ENCODE peak calls at places on chromosomes 13 and 19, in four cellular contexts. V is endothelial cell of umbilical vein, W is K562, C is GM12878. Q is an unnamed sample.

GRCh38 chr19:32881766-32882165 is 12.2 kb upstream of the SLC7A9 start:
- DNase-seq in V (no peak), W (no peak), C (no peak), Q (no peak)

GRCh38 chr13:110794209-110794608 is 80.7 kb downstream of the ING1 start:
- DNase-seq in V (no peak), W (no peak), C (no peak), Q (no peak)

GRCh38 chr13:20848203-20848602 is 54.3 kb downstream of the XPO4 start:
- DNase-seq in V (no peak), W (no peak), C (no peak), Q (no peak)

GRCh38 chr13:78709028-78709427 is 50.1 kb upstream of the OBI1 start:
- DNase-seq in V (peak), W (no peak), C (no peak), Q (no peak)

GRCh38 chr13:88744289-88744688 is 1073.1 kb downstream of the SLITRK5 start:
- DNase-seq in V (no peak), W (no peak), C (no peak), Q (no peak)

GRCh38 chr19:6076291-6076665 is 34.0 kb downstream of the RFX2 start:
- DNase-seq in V (no peak), W (no peak), C (no peak), Q (no peak)

GRCh38 chr13:71760226-71760591 is 106.8 kb downstream of the DACH1 start:
- DNase-seq in V (no peak), W (no peak), C (no peak), Q (no peak)

GRCh38 chr19:49954933-49955332 is 6.0 kb downstream of the SIGLEC11 start:
- DNase-seq in V (no peak), W (no peak), C (no peak), Q (peak)

GRCh38 chr19:18895038-18895827 is 725 bp downstream of the CERS1 start:
- DNase-seq in V (peak), W (peak), C (no peak), Q (no peak)

GRCh38 chr13:79307866-79308298 is 98.2 kb downstream of the RBM26 start:
- DNase-seq in V (no peak), W (no peak), C (no peak), Q (peak)

GRCh38 chr19:48907671-48908070 is 7.6 kb downstream of the NUCB1 start:
- DNase-seq in V (no peak), W (no peak), C (no peak), Q (no peak)

GRCh38 chr13:51913421-51914136 is 51.8 kb downstream of the CCDC70 start:
- DNase-seq in V (no peak), W (no peak), C (no peak), Q (no peak)

GRCh38 chr19:11045536-11045935 is 43.7 kb upstream of the LDLR start:
- DNase-seq in V (no peak), W (no peak), C (no peak), Q (no peak)

GRCh38 chr13:99486996-99487395 is 14.3 kb upstream of the TM9SF2 start:
- DNase-seq in V (no peak), W (no peak), C (no peak), Q (no peak)

GRCh38 chr19:8412783-8413592 is at the start of gene MARCHF2:
- DNase-seq in V (peak), W (peak), C (peak), Q (peak)

GRCh38 chr19:31085125-31085524 is 264.1 kb downstream of the TSHZ3 start:
- DNase-seq in V (no peak), W (no peak), C (no peak), Q (no peak)

GRCh38 chr19:49704888-49705642 is 14.1 kb downstream of the CPT1C start:
- DNase-seq in V (no peak), W (no peak), C (no peak), Q (no peak)

GRCh38 chr19:11581740-11582139 is 4.3 kb upstream of the ACP5 start:
- DNase-seq in V (no peak), W (peak), C (peak), Q (peak)

GRCh38 chr19:55723491-55723890 is 14.7 kb downstream of the NLRP9 start:
- DNase-seq in V (no peak), W (no peak), C (no peak), Q (no peak)

GRCh38 chr19:41744850-41745249 is 10.5 kb upstream of the CEACAM6 start:
- DNase-seq in V (no peak), W (no peak), C (no peak), Q (no peak)

GRCh38 chr19:33402421-33403220 is 29.1 kb downstream of the CEBPG start:
- DNase-seq in V (no peak), W (no peak), C (no peak), Q (no peak)

GRCh38 chr19:18479964-18480723 is 41.7 kb downstream of the ELL start:
- DNase-seq in V (peak), W (no peak), C (no peak), Q (peak)

GRCh38 chr13:95262837-95263381 is 38.3 kb downstream of the ABCC4 start:
- DNase-seq in V (no peak), W (no peak), C (no peak), Q (no peak)

GRCh38 chr19:12623361-12624031 is 12.8 kb downstream of the ZNF791 start:
- DNase-seq in V (no peak), W (no peak), C (no peak), Q (peak)

GRCh38 chr19:12628040-12629022 is 17.6 kb downstream of the ZNF791 start:
- DNase-seq in V (no peak), W (no peak), C (no peak), Q (peak)

GRCh38 chr19:12626958-12627357 is 16.2 kb downstream of the ZNF791 start:
- DNase-seq in V (no peak), W (no peak), C (no peak), Q (no peak)

GRCh38 chr19:12629215-12629614 is 18.5 kb downstream of the ZNF791 start:
- DNase-seq in V (no peak), W (no peak), C (no peak), Q (no peak)
- TF ChIP-seq FOS in V (no peak), W (no peak), C (no peak), Q (no peak)

DNA sequence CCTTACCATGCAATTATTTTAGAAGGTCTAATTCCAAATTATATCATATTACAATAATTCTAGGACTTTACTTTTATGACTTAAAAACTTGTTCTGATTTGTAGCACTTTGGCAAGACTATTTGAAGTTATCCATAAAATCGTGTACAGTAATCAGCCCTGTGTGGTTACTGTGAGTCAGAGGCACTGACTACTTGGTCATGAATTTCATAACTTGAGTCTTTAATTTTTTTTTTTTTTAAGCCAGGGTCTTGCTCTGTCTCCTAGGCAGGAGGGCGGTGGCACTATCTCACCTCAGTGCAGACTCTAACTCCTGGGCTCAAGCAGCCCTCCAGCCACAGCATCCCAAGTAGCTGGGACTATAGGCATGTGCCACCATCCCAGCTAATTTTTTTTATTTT is 1319.2 kb upstream of the SLC10A2 start:
- DNase-seq in V (no peak), W (no peak), C (no peak), Q (peak)
- TF ChIP-seq FOS in V (no peak), W (no peak), C (no peak), Q (no peak)

GRCh38 chr13:41354416-41354815 is 43.3 kb downstream of the NAA16 start:
- DNase-seq in V (no peak), W (no peak), C (no peak), Q (peak)

GRCh38 chr13:41356788-41357187 is 45.7 kb downstream of the NAA16 start:
- DNase-seq in V (peak), W (no peak), C (no peak), Q (no peak)

GRCh38 chr13:41352935-41353801 is 42.1 kb downstream of the NAA16 start:
- DNase-seq in V (peak), W (peak), C (peak), Q (peak)
- TF ChIP-seq FOS in V (no peak), W (no peak), C (no peak), Q (no peak)

DNA sequence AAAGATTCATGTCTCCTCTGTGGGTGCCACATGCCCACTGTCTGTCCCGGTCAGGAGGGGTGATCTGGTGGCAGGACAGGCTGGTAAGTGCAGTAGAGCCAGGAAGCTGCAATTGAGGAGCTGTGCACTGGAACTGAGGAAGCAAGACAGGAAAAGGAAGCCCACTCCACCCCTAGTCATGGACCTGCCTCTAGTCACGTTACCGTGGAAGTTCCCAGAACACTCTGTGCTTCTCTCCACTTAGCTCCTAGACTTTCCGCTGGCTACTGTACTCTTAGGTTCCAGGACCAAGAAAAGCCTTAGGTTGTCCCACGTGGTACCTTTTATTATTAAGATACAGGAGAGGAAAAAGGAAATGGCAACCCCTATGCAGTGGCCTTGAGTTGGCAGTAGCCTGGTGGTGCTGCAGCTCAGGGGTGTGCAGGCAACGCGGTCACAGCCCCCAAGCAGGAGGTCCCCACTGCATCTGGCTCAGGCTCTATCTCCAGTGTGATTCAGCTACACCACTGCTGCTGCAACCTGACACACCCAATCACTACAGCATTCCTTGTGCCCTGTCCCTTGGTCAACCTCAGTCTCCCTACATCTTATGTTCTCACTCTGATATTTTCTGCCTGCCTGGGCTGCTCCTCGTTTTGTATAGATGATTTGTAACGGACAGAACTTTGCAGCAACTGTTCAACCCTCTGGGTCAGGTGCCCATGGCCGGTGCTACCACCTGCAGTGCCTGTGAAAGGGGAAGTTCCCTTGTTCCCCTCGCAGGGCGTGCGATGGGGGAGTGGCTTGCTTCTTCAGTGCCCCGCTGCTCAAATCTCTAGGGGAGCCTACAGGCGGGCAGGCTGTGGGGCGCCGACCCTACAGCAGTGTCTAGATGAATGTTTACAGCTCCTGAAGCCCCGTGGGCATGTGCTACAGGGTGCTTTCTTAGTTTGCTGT is 24.4 kb upstream of the GPR12 start:
- DNase-seq in V (no peak), W (no peak), C (no peak), Q (no peak)
- TF ChIP-seq FOS in V (no peak), W (no peak), C (no peak), Q (no peak)

GRCh38 chr19:718251-719024 is 9.7 kb downstream of the PALM start:
- DNase-seq in V (no peak), W (peak), C (no peak), Q (no peak)
- TF ChIP-seq FOS in V (no peak), W (no peak), C (no peak), Q (no peak)

GRCh38 chr19:40601061-40601973 is at the start of gene LTBP4:
- DNase-seq in V (no peak), W (peak), C (no peak), Q (no peak)
- TF ChIP-seq FOS in V (no peak), W (no peak), C (no peak), Q (no peak)

DNA sequence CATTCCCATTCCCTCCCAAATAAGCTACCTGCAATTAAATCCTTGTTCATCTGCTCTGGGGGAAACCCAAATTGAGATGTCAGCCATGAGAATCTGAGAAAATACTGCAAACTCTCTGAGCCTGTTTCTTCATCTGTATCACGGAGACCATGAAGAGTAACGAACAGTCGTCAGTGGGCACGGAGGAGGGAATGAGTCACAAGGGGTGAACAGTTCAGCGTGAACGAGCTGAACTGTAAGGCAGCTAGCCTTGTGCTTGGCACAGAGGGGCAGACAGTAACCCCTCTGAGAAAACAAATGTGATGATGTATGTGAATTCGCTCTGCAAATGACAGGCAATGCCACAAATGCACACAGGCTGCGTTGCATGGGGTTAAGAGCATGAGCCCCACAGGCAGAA is 288.7 kb downstream of the FOXO1 start:
- DNase-seq in V (no peak), W (no peak), C (no peak), Q (no peak)
- TF ChIP-seq FOS in V (no peak), W (no peak), C (no peak), Q (no peak)

GRCh38 chr13:48784906-48785555 is 131.3 kb downstream of the CYSLTR2 start:
- DNase-seq in V (no peak), W (no peak), C (no peak), Q (peak)

GRCh38 chr13:48782429-48782840 is 128.7 kb downstream of the CYSLTR2 start:
- DNase-seq in V (no peak), W (no peak), C (no peak), Q (no peak)

GRCh38 chr13:48780713-48781341 is 127.1 kb downstream of the CYSLTR2 start:
- DNase-seq in V (no peak), W (no peak), C (no peak), Q (no peak)

GRCh38 chr13:48783831-48784230 is 130.1 kb downstream of the CYSLTR2 start:
- DNase-seq in V (no peak), W (no peak), C (no peak), Q (no peak)

DNA sequence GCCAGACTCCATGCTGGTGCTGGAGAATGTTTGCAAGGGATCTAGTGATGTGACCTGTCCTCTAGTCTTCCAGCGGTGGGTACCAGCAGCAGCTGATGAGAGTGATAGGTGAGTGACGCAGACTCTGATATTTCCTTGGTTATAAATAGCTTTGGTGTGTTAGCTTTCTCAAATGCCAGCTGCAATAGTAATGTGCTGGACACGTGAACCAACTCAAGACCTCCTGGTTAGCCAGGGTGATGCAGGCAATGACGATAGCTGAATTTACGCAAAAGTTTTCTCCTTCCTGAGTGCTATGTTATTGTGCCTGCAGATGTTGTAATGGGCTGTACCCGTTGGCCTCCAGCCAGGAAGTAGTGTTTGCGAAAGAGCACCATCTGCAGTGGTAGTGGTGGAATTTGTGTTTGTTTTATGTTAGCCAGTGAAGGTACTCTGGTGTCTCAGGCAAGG is 129.5 kb downstream of the CYSLTR2 start:
- DNase-seq in V (peak), W (no peak), C (no peak), Q (peak)
- TF ChIP-seq FOS in V (no peak), W (no peak), C (no peak), Q (peak)

GRCh38 chr19:1068111-1069001 is 1.4 kb downstream of the ARHGAP45 start:
- DNase-seq in V (no peak), W (no peak), C (no peak), Q (no peak)
- TF ChIP-seq FOS in V (no peak), W (no peak), C (no peak), Q (no peak)

Q was measured in IMR-90.